ENCODE peak calls at places on chromosomes 3 and 15, in eight cellular contexts. F is left ventricle myocardium inferior; Q is H7; G is tibial artery; R is HFFc6; X is stimulated activated CD4-positive, alpha-beta T cell treated with anti-CD3 and anti-CD28 coated beads, Interleukin-15, amount 100 ng/mL, for 48 hours; S is AG04450; P is T47D. N is an unnamed sample.
A peak's percentile ranks its signal among the peaks of the same experiment; 100 is the strongest.

GRCh38 chr15:78461171-78461881 is 23.3 kb downstream of the IREB2 start:
- DNase-seq in F (no peak), Q (peak; percentile 36), G (no peak), R (no peak), X (no peak), S (no peak), P (no peak), N (no peak)

GRCh38 chr3:102129774-102130608 is 280.7 kb downstream of the NFKBIZ start:
- DNase-seq in F (peak; percentile 18), Q (no peak), G (peak; percentile 54), R (peak; percentile 68), X (no peak), S (peak; percentile 38), P (no peak), N (no peak)

GRCh38 chr3:63975705-63976104 is 47.6 kb downstream of the PSMD6 start:
- DNase-seq in F (peak; percentile 59), Q (no peak), G (peak; percentile 72), R (no peak), X (no peak), S (no peak), P (no peak), N (no peak)

GRCh38 chr3:184759666-184760200 is 47.9 kb upstream of the MAGEF1 start:
- DNase-seq in F (no peak), Q (no peak), G (no peak), R (no peak), X (no peak), S (no peak), P (no peak), N (no peak)

GRCh38 chr3:56887402-56888025 is 85.8 kb upstream of the ARHGEF3 start:
- DNase-seq in F (no peak), Q (no peak), G (no peak), R (no peak), X (no peak), S (no peak), P (no peak), N (no peak)

GRCh38 chr15:71736286-71736947 is 73.9 kb upstream of the NR2E3 start:
- DNase-seq in F (no peak), Q (no peak), G (no peak), R (no peak), X (no peak), S (no peak), P (no peak), N (no peak)

GRCh38 chr15:65221708-65222107 is 10.4 kb upstream of the CILP start:
- DNase-seq in F (no peak), Q (no peak), G (no peak), R (no peak), X (no peak), S (no peak), P (no peak), N (no peak)

GRCh38 chr15:77112819-77113569 is 42.1 kb upstream of the TSPAN3 start:
- DNase-seq in F (no peak), Q (no peak), G (no peak), R (no peak), X (no peak), S (no peak), P (no peak), N (no peak)

GRCh38 chr3:24952388-24952787 is 457.7 kb upstream of the THRB start:
- DNase-seq in F (no peak), Q (peak; percentile 36), G (no peak), R (no peak), X (no peak), S (no peak), P (no peak), N (no peak)

GRCh38 chr3:142888099-142888483 is 792 bp downstream of the PCOLCE2 start:
- DNase-seq in F (peak; percentile 29), Q (no peak), G (peak; percentile 32), R (no peak), X (no peak), S (no peak), P (peak; percentile 61), N (no peak)

GRCh38 chr15:51621917-51622268 is 678 bp downstream of the DMXL2 start:
- DNase-seq in F (peak; percentile 32), Q (peak; percentile 72), G (peak; percentile 35), R (peak; percentile 55), X (peak; percentile 6), S (peak; percentile 11), P (peak; percentile 61), N (peak; percentile 26)

GRCh38 chr15:74631935-74632560 is 16.4 kb downstream of the CLK3 start:
- DNase-seq in F (peak; percentile 54), Q (peak; percentile 90), G (peak; percentile 65), R (peak; percentile 26), X (no peak), S (no peak), P (peak; percentile 66), N (no peak)

GRCh38 chr15:41966920-41967465 is 5.4 kb downstream of the EHD4 start:
- DNase-seq in F (no peak), Q (no peak), G (no peak), R (no peak), X (no peak), S (no peak), P (no peak), N (peak; percentile 56)

GRCh38 chr15:89794627-89795241 is 18.6 kb downstream of the MESP2 start:
- DNase-seq in F (no peak), Q (no peak), G (no peak), R (no peak), X (no peak), S (no peak), P (no peak), N (no peak)

GRCh38 chr3:154151969-154152368 is 30.8 kb downstream of the ARHGEF26 start:
- DNase-seq in F (no peak), Q (no peak), G (no peak), R (no peak), X (no peak), S (peak; percentile 23), P (no peak), N (no peak)

GRCh38 chr3:197883541-197883940 is 66.4 kb upstream of the RPL35A start:
- DNase-seq in F (no peak), Q (no peak), G (no peak), R (no peak), X (no peak), S (no peak), P (no peak), N (no peak)

GRCh38 chr3:49805884-49806701 is 3.0 kb downstream of the INKA1 start:
- DNase-seq in F (peak; percentile 45), Q (peak; percentile 72), G (no peak), R (no peak), X (no peak), S (no peak), P (no peak), N (peak; percentile 95)

GRCh38 chr15:42360535-42361112 is 1.3 kb downstream of the CAPN3 start:
- DNase-seq in F (no peak), Q (no peak), G (no peak), R (no peak), X (no peak), S (no peak), P (no peak), N (no peak)

N was measured in CMK.